ENCODE peak calls at places on chromosomes 1 and 21, in four cellular contexts. V is activated T-helper 9 cell treated with anti-CD3 and anti-CD28 coated beads, Interleukin-2, amount 50 U/mL, for 16 hours; M is left ventricle myocardium inferior; E is stimulated activated CD4-positive, alpha-beta T cell treated with anti-CD3 and anti-CD28 coated beads, Interleukin-4, amount 100 ng/mL, for 1 hour. T is an unnamed sample.

GRCh38 chr1:223556414-223557124 is 108.9 kb downstream of the CAPN8 start:
- DNase-seq in E (peak; percentile 6), M (no peak), V (no peak), T (no peak)

GRCh38 chr1:193113992-193114332 is 7.9 kb upstream of the CDC73 start:
- DNase-seq in M (no peak), E (no peak), V (no peak), T (no peak)

GRCh38 chr1:204075890-204076837 is 3.2 kb downstream of the SOX13 start:
- DNase-seq in M (no peak), E (no peak), V (no peak), T (no peak)

GRCh38 chr1:19310720-19311502 is 1.0 kb downstream of the AKR7A2 start:
- DNase-seq in E (no peak), V (no peak), M (no peak), T (no peak)

GRCh38 chr1:43975249-43975961 is 645 bp downstream of the ATP6V0B start:
- DNase-seq in M (peak; percentile 64), E (peak; percentile 24), V (no peak), T (peak; percentile 30)

GRCh38 chr21:15066231-15066577 is 1.4 kb upstream of the NRIP1 start:
- DNase-seq in V (no peak), E (no peak), M (no peak), T (peak; percentile 73)

GRCh38 chr1:17121881-17122280 is 2.6 kb upstream of the PADI2 start:
- DNase-seq in V (no peak), M (no peak), E (no peak), T (no peak)

GRCh38 chr1:118785246-118785645 is 202.9 kb downstream of the TBX15 start:
- DNase-seq in M (no peak), V (no peak), E (no peak), T (no peak)

GRCh38 chr1:212260557-212261342 is 24.5 kb upstream of the PPP2R5A start:
- DNase-seq in M (no peak), V (no peak), E (no peak), T (no peak)

GRCh38 chr1:36366091-36366661 is 19.5 kb downstream of the STK40 start:
- DNase-seq in E (peak; percentile 42), V (no peak), M (peak; percentile 53), T (peak; percentile 62)

GRCh38 chr1:89644119-89644814 is 11.3 kb downstream of the LRRC8C start:
- DNase-seq in V (no peak), M (no peak), E (no peak), T (no peak)

GRCh38 chr1:17719874-17720273 is 35.3 kb upstream of the ACTL8 start:
- DNase-seq in M (no peak), V (no peak), E (no peak), T (no peak)

GRCh38 chr1:25565188-25565591 is 21.8 kb downstream of the LDLRAP1 start:
- DNase-seq in E (peak; percentile 42), V (no peak), M (no peak), T (no peak)

GRCh38 chr1:13965770-13966398 is 265.9 kb downstream of the PRDM2 start:
- DNase-seq in M (peak; percentile 43), E (no peak), V (no peak), T (peak; percentile 46)

GRCh38 chr1:165910764-165911421 is 83.5 kb downstream of the UCK2 start:
- DNase-seq in V (no peak), M (peak; percentile 36), E (no peak), T (no peak)

GRCh38 chr1:2003564-2004131 is at the start of gene CFAP74:
- DNase-seq in M (no peak), V (no peak), E (no peak), T (peak; percentile 55)

GRCh38 chr21:37642493-37642892 is 273.8 kb downstream of the KCNJ6 start:
- DNase-seq in E (peak; percentile 5), M (no peak), V (no peak), T (no peak)

GRCh38 chr1:174898102-174898802 is 101.5 kb upstream of the CACYBP start:
- DNase-seq in E (no peak), M (no peak), V (no peak), T (no peak)

GRCh38 chr1:186960866-186961265 is 132.1 kb downstream of the PLA2G4A start:
- DNase-seq in V (no peak), E (no peak), M (no peak), T (no peak)

GRCh38 chr1:82223091-82223490 is 422.4 kb downstream of the ADGRL2 start:
- DNase-seq in V (no peak), M (no peak), E (no peak), T (no peak)

GRCh38 chr1:119987112-119987511 is 82.3 kb downstream of the NOTCH2 start:
- DNase-seq in E (no peak), M (no peak), V (no peak), T (no peak)

GRCh38 chr1:93738075-93738622 is 56.5 kb upstream of the BCAR3 start:
- DNase-seq in M (no peak), V (no peak), E (no peak), T (no peak)

GRCh38 chr1:2393471-2393877 is 1.8 kb downstream of the RER1 start:
- DNase-seq in V (no peak), E (no peak), M (no peak), T (no peak)

GRCh38 chr1:201682964-201683363 is 144.0 kb downstream of the NAV1 start:
- DNase-seq in E (no peak), V (no peak), M (no peak), T (no peak)

GRCh38 chr1:85328713-85329376 is 52.4 kb upstream of the BCL10 start:
- DNase-seq in M (no peak), V (no peak), E (no peak), T (no peak)

GRCh38 chr1:42753070-42753469 is 13.0 kb upstream of the CLDN19 start:
- DNase-seq in E (no peak), M (no peak), V (no peak), T (no peak)

GRCh38 chr1:33099290-33100118 is 18.6 kb downstream of the AZIN2 start:
- DNase-seq in E (peak; percentile 49), V (peak; percentile 35), M (no peak), T (no peak)

GRCh38 chr1:202596638-202597037 is 113.6 kb downstream of the SYT2 start:
- DNase-seq in V (no peak), M (no peak), E (no peak), T (no peak)

GRCh38 chr1:238360474-238360873 is 469.8 kb upstream of the ZP4 start:
- DNase-seq in M (no peak), E (no peak), V (no peak), T (no peak)

GRCh38 chr21:44932366-44933181 is 7.3 kb upstream of the SLX9 start:
- DNase-seq in V (peak; percentile 64), M (peak; percentile 58), E (peak; percentile 79), T (peak; percentile 4)

GRCh38 chr1:201436969-201437368 is 15.4 kb upstream of the TNNI1 start:
- DNase-seq in M (no peak), E (no peak), V (no peak), T (no peak)

T was measured in midbrain.